ENCODE peak calls at places on chromosomes 6 and 20, in seven cellular contexts. F is CD8-positive, alpha-beta memory T cell; D is Panc1; K is tibial artery; Y is astrocyte; N is ascending aorta; T is aorta. U is an unnamed sample.

GRCh38 chr6:164085552-164086325 is 671.2 kb downstream of the QKI start:
- DNase-seq in D (no peak), N (peak; percentile 91), K (peak; percentile 93), F (no peak), Y (peak; percentile 97), T (peak; percentile 92), U (no peak)

GRCh38 chr6:169326067-169326799 is 72.6 kb upstream of the THBS2 start:
- DNase-seq in Y (peak; percentile 23), K (no peak), F (no peak), T (no peak), D (peak; percentile 7), N (no peak), U (no peak)

GRCh38 chr6:163232015-163232523 is 182.4 kb upstream of the QKI start:
- DNase-seq in T (no peak), F (no peak), N (no peak), D (no peak), Y (no peak), K (no peak), U (no peak)

GRCh38 chr6:38269773-38270172 is 370.0 kb downstream of the BTBD9 start:
- DNase-seq in K (no peak), F (no peak), D (no peak), T (no peak), Y (no peak), N (no peak), U (no peak)

GRCh38 chr6:30145818-30146217 is 9.9 kb downstream of the TRIM40 start:
- DNase-seq in Y (no peak), D (no peak), T (no peak), F (no peak), K (no peak), N (no peak), U (no peak)

GRCh38 chr6:72363844-72364740 is 257.8 kb upstream of the KCNQ5 start:
- DNase-seq in N (peak; percentile 64), K (no peak), Y (peak; percentile 98), F (no peak), T (peak; percentile 56), D (peak; percentile 41), U (no peak)

GRCh38 chr6:167392631-167393301 is 67.9 kb downstream of the TTLL2 start:
- DNase-seq in K (no peak), F (no peak), T (no peak), Y (no peak), D (no peak), N (no peak), U (no peak)

GRCh38 chr20:35582131-35582530 is 33.5 kb upstream of the SPAG4 start:
- DNase-seq in D (no peak), N (peak; percentile 27), T (no peak), K (no peak), Y (no peak), F (no peak), U (no peak)

GRCh38 chr6:474454-475185 is 83.1 kb downstream of the IRF4 start:
- DNase-seq in N (no peak), F (peak; percentile 38), D (no peak), Y (no peak), K (no peak), T (no peak), U (no peak)

DNA sequence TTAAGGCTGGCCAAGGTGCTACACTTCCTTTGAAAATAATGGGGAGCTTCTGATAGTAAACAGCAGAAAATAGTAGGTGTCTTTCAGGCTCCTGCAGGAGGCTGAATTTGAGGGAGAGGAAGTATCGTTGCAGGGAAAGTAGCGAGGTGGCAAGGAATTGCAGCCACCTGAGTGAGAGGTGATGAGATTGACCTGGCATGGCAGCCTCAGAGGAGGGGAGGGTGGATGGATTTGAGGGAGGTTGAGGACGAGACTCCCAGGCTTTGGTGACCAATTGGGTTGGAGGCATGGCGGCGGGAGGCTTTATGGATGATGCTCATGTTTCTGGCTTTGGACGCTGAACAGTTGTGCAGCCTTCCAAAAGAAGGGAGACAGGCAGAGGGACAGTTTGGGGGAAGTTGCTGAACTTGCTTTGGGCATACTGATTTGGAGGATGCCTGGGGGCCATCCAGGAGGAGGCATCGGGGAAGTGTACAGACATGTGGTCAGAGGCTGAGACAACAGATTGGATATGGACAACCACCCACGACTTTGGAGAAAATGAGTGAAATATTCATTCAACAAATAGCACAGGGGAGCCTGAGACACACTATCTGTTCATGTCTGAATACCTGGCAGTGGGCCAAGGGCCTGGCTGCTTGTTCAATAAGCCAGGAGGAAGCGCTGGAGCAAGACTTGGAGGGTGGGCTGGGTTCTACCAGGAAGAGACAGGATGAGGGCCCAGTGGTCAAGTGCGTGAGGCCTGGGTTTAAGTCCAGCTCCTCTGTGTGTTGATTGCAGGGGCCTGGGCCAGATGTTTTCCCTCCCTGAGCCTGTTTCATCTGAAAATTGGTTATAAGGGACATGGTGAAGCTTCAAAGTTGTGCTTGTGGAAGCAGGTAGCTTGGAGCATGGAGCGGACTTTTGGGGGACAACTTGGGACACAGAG is 113.2 kb downstream of the CEBPB start:
- DNase-seq in D (no peak), T (peak; percentile 87), N (peak; percentile 86), Y (peak; percentile 78), F (no peak), K (peak; percentile 86), U (no peak)
- H3K4me1 ChIP-seq in D (peaks cover 22% of the 10 kb centered on the region), T (no peaks in the 10 kb centered on the region), N (peaks cover 11% of the 10 kb centered on the region), Y (peaks cover 37% of the 10 kb centered on the region), F (peaks cover 2% of the 10 kb centered on the region), K (peaks cover 68% of the 10 kb centered on the region), U (peaks cover 30% of the 10 kb centered on the region)

GRCh38 chr20:32535953-32536823 is 48.9 kb downstream of the NOL4L start:
- DNase-seq in K (no peak), F (peak; percentile 75), N (no peak), Y (no peak), T (peak; percentile 63), D (no peak), U (peak; percentile 26)
- H3K4me1 ChIP-seq in K (peaks cover 33% of the 10 kb centered on the region), F (peaks cover 84% of the 10 kb centered on the region), N (peaks cover 6% of the 10 kb centered on the region), Y (peaks cover 4% of the 10 kb centered on the region), T (no peaks in the 10 kb centered on the region), D (peaks cover 7% of the 10 kb centered on the region), U (peaks cover 57% of the 10 kb centered on the region)

GRCh38 chr6:32151885-32152311 is at the start of gene PRRT1:
- DNase-seq in T (peak; percentile 49), F (no peak), K (no peak), N (no peak), D (no peak), Y (no peak), U (no peak)
- H3K4me1 ChIP-seq in T (no peaks in the 10 kb centered on the region), F (peaks cover 27% of the 10 kb centered on the region), K (peaks cover 49% of the 10 kb centered on the region), N (peaks cover 12% of the 10 kb centered on the region), D (peaks cover 21% of the 10 kb centered on the region), Y (peaks cover 24% of the 10 kb centered on the region), U (peaks cover 19% of the 10 kb centered on the region)

GRCh38 chr6:78864957-78865356 is 2.4 kb upstream of the IRAK1BP1 start:
- DNase-seq in K (no peak), D (no peak), F (no peak), T (no peak), Y (no peak), N (no peak), U (no peak)
- H3K4me1 ChIP-seq in K (no peaks in the 10 kb centered on the region), D (peaks cover 11% of the 10 kb centered on the region), F (peaks cover 12% of the 10 kb centered on the region), T (no peaks in the 10 kb centered on the region), Y (no peaks in the 10 kb centered on the region), N (no peaks in the 10 kb centered on the region), U (no peaks in the 10 kb centered on the region)

GRCh38 chr6:42047790-42048405 is 2.4 kb upstream of the TAF8 start:
- DNase-seq in F (peak; percentile 7), Y (no peak), T (no peak), N (no peak), K (no peak), D (no peak), U (no peak)
- H3K4me1 ChIP-seq in F (peaks cover 70% of the 10 kb centered on the region), Y (peaks cover 21% of the 10 kb centered on the region), T (no peaks in the 10 kb centered on the region), N (peaks cover 19% of the 10 kb centered on the region), K (peaks cover 80% of the 10 kb centered on the region), D (peaks cover 33% of the 10 kb centered on the region), U (peaks cover 94% of the 10 kb centered on the region)

GRCh38 chr6:20839624-20840023 is 305.4 kb downstream of the CDKAL1 start:
- DNase-seq in T (no peak), K (no peak), N (no peak), F (no peak), Y (no peak), D (no peak), U (no peak)
- H3K4me1 ChIP-seq in T (peaks cover 7% of the 10 kb centered on the region), K (peaks cover 28% of the 10 kb centered on the region), N (no peaks in the 10 kb centered on the region), F (peaks cover 8% of the 10 kb centered on the region), Y (peaks cover 4% of the 10 kb centered on the region), D (no peaks in the 10 kb centered on the region), U (no peaks in the 10 kb centered on the region)

DNA sequence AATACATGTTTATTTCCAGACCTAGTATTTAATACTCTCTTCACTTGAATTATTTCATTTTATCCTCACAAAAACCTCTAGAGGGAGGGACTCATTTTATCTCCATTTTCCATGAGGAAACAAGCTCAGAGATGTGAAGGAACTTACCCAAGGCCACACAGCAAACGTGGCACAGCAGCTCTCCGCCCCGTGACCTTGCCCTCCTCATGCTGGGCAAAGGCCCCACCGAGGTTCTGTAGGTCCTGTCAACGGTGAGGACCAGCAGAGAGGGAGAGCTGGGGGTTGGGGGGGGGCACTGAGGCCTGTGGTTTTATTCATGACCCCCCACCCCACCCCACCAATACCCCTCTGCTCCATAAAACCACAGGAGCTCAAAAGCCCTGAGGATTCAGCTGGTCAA is 40.9 kb upstream of the TLDC2 start:
- DNase-seq in N (no peak), K (no peak), D (no peak), T (no peak), F (no peak), Y (no peak), U (no peak)
- H3K4me1 ChIP-seq in N (peaks cover 23% of the 10 kb centered on the region), K (peaks cover 69% of the 10 kb centered on the region), D (peaks cover 19% of the 10 kb centered on the region), T (no peaks in the 10 kb centered on the region), F (no peaks in the 10 kb centered on the region), Y (peaks cover 30% of the 10 kb centered on the region), U (peaks cover 35% of the 10 kb centered on the region)